ENCODE peak calls at places on chromosomes 16 and 17, in six cellular contexts. One of them, this sample, is unnamed. For H3K4me1, the result is how much of the 10 kb centered on the place peaks cover.

GRCh38 chr17:78242024-78242742 is 10.8 kb downstream of the TMEM235 start:
- DNase-seq in body of pancreas: no peak
- DNase-seq in left ventricle myocardium inferior: no peak
- DNase-seq in hepatocyte: no peak
- DNase-seq in cardiac muscle cell: no peak
- DNase-seq in psoas muscle: no peak
- DNase-seq in this sample: no peak

GRCh38 chr17:37359682-37360188 is 16.1 kb upstream of the C17orf78 start:
- DNase-seq in body of pancreas: no peak
- DNase-seq in left ventricle myocardium inferior: no peak
- DNase-seq in hepatocyte: no peak
- DNase-seq in cardiac muscle cell: no peak
- DNase-seq in psoas muscle: no peak
- DNase-seq in this sample: no peak

GRCh38 chr17:57645950-57646686 is 99.0 kb downstream of the CCDC182 start:
- DNase-seq in body of pancreas: no peak
- DNase-seq in left ventricle myocardium inferior: no peak
- DNase-seq in hepatocyte: no peak
- DNase-seq in cardiac muscle cell: no peak
- DNase-seq in psoas muscle: no peak
- DNase-seq in this sample: no peak

GRCh38 chr17:39150104-39150634 is 1.3 kb downstream of the PLXDC1 start:
- DNase-seq in body of pancreas: no peak
- DNase-seq in left ventricle myocardium inferior: no peak
- DNase-seq in hepatocyte: no peak
- DNase-seq in cardiac muscle cell: no peak
- DNase-seq in psoas muscle: no peak
- DNase-seq in this sample: no peak

GRCh38 chr17:82103588-82104451 is 5.8 kb upstream of the FASN start:
- DNase-seq in body of pancreas: peak
- DNase-seq in left ventricle myocardium inferior: no peak
- DNase-seq in hepatocyte: peak
- DNase-seq in cardiac muscle cell: peak
- DNase-seq in psoas muscle: peak
- DNase-seq in this sample: no peak

GRCh38 chr17:8665681-8666080 is 35.2 kb upstream of the MYH10 start:
- DNase-seq in body of pancreas: no peak
- DNase-seq in left ventricle myocardium inferior: no peak
- DNase-seq in hepatocyte: no peak
- DNase-seq in cardiac muscle cell: no peak
- DNase-seq in psoas muscle: no peak
- DNase-seq in this sample: no peak

GRCh38 chr16:49528564-49529150 is 155.1 kb downstream of the C16orf78 start:
- DNase-seq in body of pancreas: no peak
- DNase-seq in left ventricle myocardium inferior: no peak
- DNase-seq in hepatocyte: no peak
- DNase-seq in cardiac muscle cell: peak
- DNase-seq in psoas muscle: no peak
- DNase-seq in this sample: no peak

GRCh38 chr17:4769628-4770027 is 2.1 kb upstream of the TM4SF5 start:
- DNase-seq in body of pancreas: no peak
- DNase-seq in left ventricle myocardium inferior: no peak
- DNase-seq in hepatocyte: no peak
- DNase-seq in cardiac muscle cell: no peak
- DNase-seq in psoas muscle: no peak
- DNase-seq in this sample: no peak

GRCh38 chr17:40323731-40324650 is 15.0 kb downstream of the RARA start:
- DNase-seq in body of pancreas: no peak
- DNase-seq in left ventricle myocardium inferior: peak
- DNase-seq in hepatocyte: no peak
- DNase-seq in cardiac muscle cell: peak
- DNase-seq in psoas muscle: peak
- DNase-seq in this sample: no peak
- H3K4me1 ChIP-seq in body of pancreas: half or more
- H3K4me1 ChIP-seq in left ventricle myocardium inferior: half or more
- H3K4me1 ChIP-seq in hepatocyte: half or more
- H3K4me1 ChIP-seq in cardiac muscle cell: half or more
- H3K4me1 ChIP-seq in psoas muscle: half or more
- H3K4me1 ChIP-seq in this sample: under half

GRCh38 chr17:42708588-42708987 is 26.3 kb downstream of the CNTNAP1 start:
- DNase-seq in body of pancreas: no peak
- DNase-seq in left ventricle myocardium inferior: no peak
- DNase-seq in hepatocyte: no peak
- DNase-seq in cardiac muscle cell: no peak
- DNase-seq in psoas muscle: no peak
- DNase-seq in this sample: no peak
- H3K4me1 ChIP-seq in body of pancreas: under half
- H3K4me1 ChIP-seq in left ventricle myocardium inferior: under half
- H3K4me1 ChIP-seq in hepatocyte: under half
- H3K4me1 ChIP-seq in cardiac muscle cell: under half
- H3K4me1 ChIP-seq in psoas muscle: under half
- H3K4me1 ChIP-seq in this sample: under half

GRCh38 chr17:53264730-53265129 is 558.0 kb upstream of the KIF2B start:
- DNase-seq in body of pancreas: no peak
- DNase-seq in left ventricle myocardium inferior: no peak
- DNase-seq in hepatocyte: no peak
- DNase-seq in cardiac muscle cell: no peak
- DNase-seq in psoas muscle: no peak
- DNase-seq in this sample: no peak
- H3K4me1 ChIP-seq in body of pancreas: under half
- H3K4me1 ChIP-seq in left ventricle myocardium inferior: under half
- H3K4me1 ChIP-seq in hepatocyte: under half
- H3K4me1 ChIP-seq in cardiac muscle cell: under half
- H3K4me1 ChIP-seq in psoas muscle: under half
- H3K4me1 ChIP-seq in this sample: under half

DNA sequence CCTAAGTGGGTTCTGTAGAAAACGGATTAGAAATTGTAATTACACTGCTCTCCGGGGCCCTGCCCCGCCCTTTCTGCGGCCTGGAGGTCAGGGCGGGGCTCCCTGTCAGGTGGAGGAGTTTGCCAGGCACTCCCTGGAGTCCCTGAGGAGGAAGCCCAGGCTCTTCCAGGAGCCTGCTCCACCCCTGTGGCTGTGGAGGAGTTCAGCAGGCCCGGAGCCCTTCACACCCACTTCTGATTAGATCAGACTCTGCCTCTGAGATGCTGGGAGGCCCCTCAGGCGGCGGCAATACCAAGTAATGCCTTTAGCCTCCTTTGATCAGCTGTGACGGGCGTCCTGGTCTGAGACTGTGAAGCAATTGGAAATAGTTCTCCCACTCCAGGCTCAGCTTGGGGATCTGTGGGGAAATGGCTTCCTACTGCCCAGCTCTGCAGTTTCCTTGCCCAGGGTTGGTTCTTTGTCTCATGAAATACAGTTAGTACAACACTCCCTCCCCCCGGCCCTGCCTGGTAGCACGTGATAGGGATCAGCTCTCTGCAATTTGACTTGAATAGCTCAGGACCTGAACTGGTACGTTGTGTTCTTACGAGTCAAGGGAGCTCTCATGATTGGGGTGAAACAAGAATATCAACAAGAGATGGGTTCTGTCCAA is 22.3 kb downstream of the BAIAP2 start:
- DNase-seq in body of pancreas: no peak
- DNase-seq in left ventricle myocardium inferior: peak
- DNase-seq in hepatocyte: peak
- DNase-seq in cardiac muscle cell: peak
- DNase-seq in psoas muscle: no peak
- DNase-seq in this sample: peak
- H3K4me1 ChIP-seq in body of pancreas: under half
- H3K4me1 ChIP-seq in left ventricle myocardium inferior: half or more
- H3K4me1 ChIP-seq in hepatocyte: under half
- H3K4me1 ChIP-seq in cardiac muscle cell: under half
- H3K4me1 ChIP-seq in psoas muscle: under half
- H3K4me1 ChIP-seq in this sample: under half

DNA sequence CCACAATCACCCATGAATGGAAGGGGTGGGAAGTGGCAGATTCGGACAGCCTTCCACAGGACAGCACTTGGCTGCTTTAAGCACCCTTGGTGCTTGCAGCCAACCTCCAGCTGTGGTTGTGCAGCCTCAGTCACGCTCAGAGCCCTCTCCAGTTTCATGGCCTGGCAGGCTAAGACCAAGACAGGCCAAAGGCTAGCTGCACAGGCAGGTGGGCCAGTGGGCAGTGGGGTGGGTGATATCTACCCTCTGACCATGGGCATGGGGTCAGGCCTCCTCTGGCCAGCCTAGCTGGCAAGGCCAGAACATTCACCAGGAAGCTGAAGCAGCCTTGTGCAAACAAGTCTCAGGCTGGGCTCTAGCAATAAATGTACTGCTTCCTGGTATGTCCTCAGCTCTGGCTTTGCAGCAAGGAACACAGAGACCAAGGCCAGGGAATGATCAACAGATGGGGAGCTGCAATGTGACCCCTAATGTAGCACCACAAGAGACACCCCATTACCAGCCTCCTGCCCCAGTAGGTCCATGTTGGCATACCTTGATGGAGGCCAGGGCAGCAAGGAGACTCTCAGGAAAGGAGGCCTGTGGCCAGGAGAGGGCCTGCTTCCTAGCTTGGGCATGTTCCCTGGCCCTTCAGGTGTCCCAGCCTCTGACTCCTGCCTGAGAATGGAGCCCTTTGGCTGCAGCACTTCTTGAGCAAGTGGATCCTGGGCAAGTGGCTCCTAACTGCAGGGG is 20.9 kb downstream of the HSD11B2 start:
- DNase-seq in body of pancreas: peak
- DNase-seq in left ventricle myocardium inferior: peak
- DNase-seq in hepatocyte: no peak
- DNase-seq in cardiac muscle cell: no peak
- DNase-seq in psoas muscle: no peak
- DNase-seq in this sample: no peak
- H3K4me1 ChIP-seq in body of pancreas: half or more
- H3K4me1 ChIP-seq in left ventricle myocardium inferior: half or more
- H3K4me1 ChIP-seq in hepatocyte: under half
- H3K4me1 ChIP-seq in cardiac muscle cell: under half
- H3K4me1 ChIP-seq in psoas muscle: half or more
- H3K4me1 ChIP-seq in this sample: under half

GRCh38 chr16:73053038-73053378 is 5.1 kb upstream of the ZFHX3 start:
- DNase-seq in body of pancreas: no peak
- DNase-seq in left ventricle myocardium inferior: no peak
- DNase-seq in hepatocyte: no peak
- DNase-seq in cardiac muscle cell: no peak
- DNase-seq in psoas muscle: no peak
- DNase-seq in this sample: no peak
- H3K4me1 ChIP-seq in body of pancreas: half or more
- H3K4me1 ChIP-seq in left ventricle myocardium inferior: half or more
- H3K4me1 ChIP-seq in hepatocyte: half or more
- H3K4me1 ChIP-seq in cardiac muscle cell: half or more
- H3K4me1 ChIP-seq in psoas muscle: half or more
- H3K4me1 ChIP-seq in this sample: half or more

GRCh38 chr17:17788967-17789366 is 47.8 kb downstream of the SREBF1 start:
- DNase-seq in body of pancreas: no peak
- DNase-seq in left ventricle myocardium inferior: no peak
- DNase-seq in hepatocyte: no peak
- DNase-seq in cardiac muscle cell: no peak
- DNase-seq in psoas muscle: no peak
- DNase-seq in this sample: no peak
- H3K4me1 ChIP-seq in body of pancreas: half or more
- H3K4me1 ChIP-seq in left ventricle myocardium inferior: half or more
- H3K4me1 ChIP-seq in hepatocyte: under half
- H3K4me1 ChIP-seq in cardiac muscle cell: under half
- H3K4me1 ChIP-seq in psoas muscle: under half
- H3K4me1 ChIP-seq in this sample: half or more

GRCh38 chr17:2062571-2063183 is 7.8 kb downstream of the HIC1 start:
- DNase-seq in body of pancreas: no peak
- DNase-seq in left ventricle myocardium inferior: no peak
- DNase-seq in hepatocyte: no peak
- DNase-seq in cardiac muscle cell: peak
- DNase-seq in psoas muscle: peak
- DNase-seq in this sample: peak

GRCh38 chr17:2064980-2065785 is 10.3 kb downstream of the HIC1 start:
- DNase-seq in body of pancreas: no peak
- DNase-seq in left ventricle myocardium inferior: no peak
- DNase-seq in hepatocyte: no peak
- DNase-seq in cardiac muscle cell: peak
- DNase-seq in psoas muscle: peak
- DNase-seq in this sample: peak

GRCh38 chr17:2064147-2064489 is 9.2 kb downstream of the HIC1 start:
- DNase-seq in body of pancreas: no peak
- DNase-seq in left ventricle myocardium inferior: no peak
- DNase-seq in hepatocyte: no peak
- DNase-seq in cardiac muscle cell: no peak
- DNase-seq in psoas muscle: no peak
- DNase-seq in this sample: no peak

GRCh38 chr17:2063306-2064146 is 8.6 kb downstream of the HIC1 start:
- DNase-seq in body of pancreas: no peak
- DNase-seq in left ventricle myocardium inferior: no peak
- DNase-seq in hepatocyte: no peak
- DNase-seq in cardiac muscle cell: peak
- DNase-seq in psoas muscle: peak
- DNase-seq in this sample: peak

DNA sequence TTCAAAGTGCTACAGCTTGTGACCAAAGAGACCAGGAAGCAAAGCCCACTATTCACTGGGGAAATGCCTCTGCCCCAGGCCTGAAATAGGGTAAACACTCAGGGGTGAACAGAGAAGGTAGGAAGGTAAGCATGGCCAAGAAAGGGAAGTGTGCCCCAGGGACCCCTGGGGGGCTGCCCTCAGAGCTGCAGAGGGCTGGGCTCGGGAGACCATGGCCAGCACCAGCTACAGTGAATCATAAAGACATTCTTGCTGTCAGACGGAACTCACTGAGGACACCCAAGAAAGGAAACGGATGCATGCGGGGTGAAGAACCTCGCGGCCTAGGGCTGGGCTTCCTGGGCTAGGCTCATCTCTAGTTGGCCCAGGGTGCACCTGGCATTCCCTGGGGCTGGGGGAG is 9.6 kb downstream of the HIC1 start:
- DNase-seq in body of pancreas: no peak
- DNase-seq in left ventricle myocardium inferior: no peak
- DNase-seq in hepatocyte: no peak
- DNase-seq in cardiac muscle cell: peak
- DNase-seq in psoas muscle: peak
- DNase-seq in this sample: no peak
- H3K4me1 ChIP-seq in body of pancreas: under half
- H3K4me1 ChIP-seq in left ventricle myocardium inferior: half or more
- H3K4me1 ChIP-seq in hepatocyte: half or more
- H3K4me1 ChIP-seq in cardiac muscle cell: under half
- H3K4me1 ChIP-seq in psoas muscle: under half
- H3K4me1 ChIP-seq in this sample: under half

DNA sequence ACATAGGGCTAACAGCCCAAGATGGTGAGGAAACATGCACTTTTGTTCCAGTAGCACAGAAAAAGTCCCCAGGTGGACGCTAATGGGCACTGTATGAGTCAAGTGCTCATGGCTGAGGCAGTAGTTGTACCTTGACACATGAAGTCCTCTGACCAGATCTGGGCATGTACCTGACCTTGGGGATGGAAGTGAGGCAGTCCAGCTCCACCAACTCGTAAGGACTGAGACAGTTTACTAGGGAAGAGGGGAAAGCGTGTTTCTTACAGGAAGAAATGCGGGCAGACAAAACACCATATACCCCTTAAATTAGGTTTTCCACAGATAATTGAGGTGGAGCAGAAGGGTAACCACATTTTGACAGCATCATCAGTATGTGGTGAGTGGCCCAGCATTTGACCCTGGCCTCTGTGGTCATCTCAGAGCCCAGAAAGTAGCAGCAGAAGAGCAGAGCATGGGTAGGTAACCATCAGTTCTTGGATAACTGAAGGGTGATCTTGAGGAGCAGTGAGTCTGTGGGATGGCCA is 32.4 kb upstream of the METTL9 start:
- DNase-seq in body of pancreas: no peak
- DNase-seq in left ventricle myocardium inferior: no peak
- DNase-seq in hepatocyte: no peak
- DNase-seq in cardiac muscle cell: no peak
- DNase-seq in psoas muscle: no peak
- DNase-seq in this sample: no peak
- H3K4me1 ChIP-seq in body of pancreas: under half
- H3K4me1 ChIP-seq in left ventricle myocardium inferior: under half
- H3K4me1 ChIP-seq in hepatocyte: under half
- H3K4me1 ChIP-seq in cardiac muscle cell: under half
- H3K4me1 ChIP-seq in psoas muscle: under half
- H3K4me1 ChIP-seq in this sample: under half

This sample was measured in A673.